ENCODE peak calls at places on chromosomes 7 and 10, in seven cellular contexts. O is HuH-7.5; R is HuH-7; Q is stimulated activated CD4-positive, alpha-beta T cell treated with anti-CD3 and anti-CD28 coated beads, TNF-alpha, amount 100 ng/mL, for 24 hours; G is NCI-H1092; C is fibroblast of mammary gland; X is GM03348. J is an unnamed sample.
A peak's percentile ranks its signal among the peaks of the same experiment; 100 is the strongest.

GRCh38 chr7:135416431-135416830 is 93.5 kb downstream of the CNOT4 start:
- DNase-seq in O (no peak), R (no peak), Q (no peak), G (no peak), C (no peak), X (no peak), J (no peak)

GRCh38 chr7:108372601-108373000 is 83.6 kb downstream of the NRCAM start:
- DNase-seq in O (no peak), R (no peak), Q (no peak), G (no peak), C (peak; percentile 30), X (no peak), J (no peak)

GRCh38 chr7:34823650-34824258 is 165.7 kb downstream of the NPSR1 start:
- DNase-seq in O (peak; percentile 58), R (peak; percentile 63), Q (peak; percentile 52), G (peak; percentile 61), C (peak; percentile 44), X (peak; percentile 77), J (peak; percentile 39)

GRCh38 chr7:6453737-6454136 is 6.0 kb upstream of the DAGLB start:
- DNase-seq in O (no peak), R (no peak), Q (no peak), G (no peak), C (peak; percentile 87), X (peak; percentile 68), J (no peak)

GRCh38 chr7:102079140-102080002 is 207.3 kb upstream of the SH2B2 start:
- DNase-seq in O (no peak), R (no peak), Q (no peak), G (no peak), C (no peak), X (no peak), J (peak; percentile 31)

GRCh38 chr10:74544106-74544505 is 282.3 kb upstream of the KAT6B start:
- DNase-seq in O (no peak), R (no peak), Q (no peak), G (no peak), C (peak; percentile 24), X (peak; percentile 20), J (no peak)

GRCh38 chr7:73728551-73728950 is 9.1 kb upstream of the STX1A start:
- DNase-seq in O (no peak), R (no peak), Q (no peak), G (no peak), C (no peak), X (no peak), J (no peak)

GRCh38 chr10:92876509-92877036 is 28.3 kb downstream of the EXOC6 start:
- DNase-seq in O (no peak), R (no peak), Q (no peak), G (no peak), C (no peak), X (no peak), J (no peak)

GRCh38 chr10:29849434-29849833 is 210.0 kb downstream of the JCAD start:
- DNase-seq in O (no peak), R (no peak), Q (no peak), G (no peak), C (peak; percentile 63), X (peak; percentile 64), J (peak; percentile 86)

GRCh38 chr7:140512317-140513000 is 33.2 kb upstream of the MKRN1 start:
- DNase-seq in O (peak; percentile 46), R (no peak), Q (no peak), G (peak; percentile 8), C (no peak), X (no peak), J (peak; percentile 18)

GRCh38 chr7:55521543-55522267 is 50.6 kb downstream of the VOPP1 start:
- DNase-seq in O (no peak), R (no peak), Q (no peak), G (no peak), C (no peak), X (no peak), J (no peak)

GRCh38 chr7:64905547-64905946 is 2.5 kb downstream of the ZNF273 start:
- DNase-seq in O (no peak), R (no peak), Q (no peak), G (no peak), C (no peak), X (no peak), J (no peak)

GRCh38 chr7:24135003-24135817 is 148.8 kb upstream of the NPY start:
- DNase-seq in O (no peak), R (no peak), Q (no peak), G (no peak), C (no peak), X (no peak), J (peak; percentile 12)

GRCh38 chr7:139620676-139621344 is 97.3 kb downstream of the CLEC2L start:
- DNase-seq in O (peak; percentile 68), R (peak; percentile 65), Q (peak; percentile 62), G (no peak), C (peak; percentile 35), X (peak; percentile 56), J (peak; percentile 46)

GRCh38 chr7:133235212-133235883 is 17.5 kb upstream of the EXOC4 start:
- DNase-seq in O (no peak), R (no peak), Q (no peak), G (peak; percentile 8), C (peak; percentile 10), X (no peak), J (no peak)

GRCh38 chr7:52088008-52088787 is 771.6 kb upstream of the COBL start:
- DNase-seq in O (no peak), R (no peak), Q (no peak), G (no peak), C (no peak), X (no peak), J (no peak)

GRCh38 chr10:89613582-89613981 is 31.5 kb downstream of the PANK1 start:
- DNase-seq in O (no peak), R (no peak), Q (no peak), G (no peak), C (peak; percentile 6), X (no peak), J (no peak)

GRCh38 chr7:46257766-46258448 is 336.8 kb upstream of the IGFBP3 start:
- DNase-seq in O (no peak), R (no peak), Q (no peak), G (no peak), C (peak; percentile 90), X (peak; percentile 50), J (no peak)

GRCh38 chr10:127990846-127991542 is 84.1 kb downstream of the PTPRE start:
- DNase-seq in O (no peak), R (no peak), Q (peak; percentile 55), G (no peak), C (peak; percentile 86), X (peak; percentile 81), J (no peak)

GRCh38 chr10:120700421-120700820 is 150.7 kb upstream of the WDR11 start:
- DNase-seq in O (no peak), R (no peak), Q (no peak), G (no peak), C (no peak), X (no peak), J (no peak)

GRCh38 chr10:9188022-9188810 is 1133.7 kb downstream of the GATA3 start:
- DNase-seq in O (no peak), R (no peak), Q (no peak), G (no peak), C (no peak), X (no peak), J (no peak)

GRCh38 chr7:123712619-123713018 is 36.2 kb downstream of the WASL start:
- DNase-seq in O (no peak), R (no peak), Q (no peak), G (no peak), C (peak; percentile 19), X (peak; percentile 61), J (peak; percentile 26)

GRCh38 chr10:44979281-44980181 is 922 bp upstream of the DEPP1 start:
- DNase-seq in O (no peak), R (no peak), Q (no peak), G (no peak), C (no peak), X (no peak), J (no peak)

GRCh38 chr10:123326674-123327073 is 172.5 kb downstream of the BUB3 start:
- DNase-seq in O (no peak), R (no peak), Q (no peak), G (no peak), C (no peak), X (no peak), J (no peak)

GRCh38 chr7:50648076-50648475 is 82.9 kb upstream of the DDC start:
- DNase-seq in O (no peak), R (no peak), Q (no peak), G (no peak), C (no peak), X (no peak), J (no peak)

GRCh38 chr7:107989618-107990373 is 13.2 kb downstream of the LAMB1 start:
- DNase-seq in O (no peak), R (no peak), Q (no peak), G (no peak), C (peak; percentile 97), X (peak; percentile 29), J (no peak)

GRCh38 chr7:141158562-141158961 is 84.7 kb downstream of the TMEM178B start:
- DNase-seq in O (no peak), R (no peak), Q (no peak), G (no peak), C (peak; percentile 98), X (peak; percentile 66), J (no peak)

GRCh38 chr7:79420464-79420863 is 33.0 kb downstream of the MAGI2 start:
- DNase-seq in O (no peak), R (no peak), Q (no peak), G (no peak), C (peak; percentile 96), X (peak; percentile 60), J (no peak)

GRCh38 chr10:22679608-22680007 is 34.8 kb downstream of the PIP4K2A start:
- DNase-seq in O (no peak), R (no peak), Q (no peak), G (no peak), C (no peak), X (no peak), J (no peak)

GRCh38 chr10:101079874-101080273 is 18.1 kb downstream of the KAZALD1 start:
- DNase-seq in O (no peak), R (no peak), Q (no peak), G (no peak), C (no peak), X (no peak), J (no peak)

GRCh38 chr10:84845628-84846261 is 517.4 kb downstream of the CCSER2 start:
- DNase-seq in O (peak; percentile 12), R (no peak), Q (no peak), G (peak; percentile 33), C (no peak), X (no peak), J (peak; percentile 14)

GRCh38 chr10:30490289-30491000 is 56.5 kb downstream of the MAP3K8 start:
- DNase-seq in O (no peak), R (no peak), Q (no peak), G (no peak), C (no peak), X (no peak), J (no peak)

GRCh38 chr10:11517150-11517549 is 94.3 kb downstream of the USP6NL start:
- DNase-seq in O (no peak), R (no peak), Q (peak; percentile 4), G (no peak), C (no peak), X (no peak), J (no peak)